ENCODE peak calls at places on chromosomes 1 and 21, in four cellular contexts. One of them, this sample, is unnamed.
A peak's percentile ranks its signal among the peaks of the same experiment; 100 is the strongest.

GRCh38 chr1:168443356-168443755 is 100.4 kb downstream of the XCL2 start:
- DNase-seq in stomach: no peak
- DNase-seq in tibial artery: no peak
- DNase-seq in substantia nigra: no peak
- DNase-seq in this sample: no peak

GRCh38 chr21:44436111-44436611 is 19.1 kb upstream of the LRRC3 start:
- DNase-seq in substantia nigra: no peak
- DNase-seq in tibial artery: no peak
- DNase-seq in stomach: no peak
- DNase-seq in this sample: no peak

GRCh38 chr21:43585924-43586411 is 73.3 kb downstream of the HSF2BP start:
- DNase-seq in substantia nigra: no peak
- DNase-seq in stomach: peak; percentile 79
- DNase-seq in tibial artery: peak; percentile 86
- DNase-seq in this sample: no peak

GRCh38 chr1:46302091-46303037 is 1.1 kb downstream of the LRRC41 start:
- DNase-seq in tibial artery: peak; percentile 28
- DNase-seq in stomach: peak; percentile 48
- DNase-seq in substantia nigra: peak; percentile 74
- DNase-seq in this sample: peak; percentile 26

GRCh38 chr1:224681816-224682215 is 65.7 kb downstream of the CNIH3 start:
- DNase-seq in substantia nigra: no peak
- DNase-seq in tibial artery: no peak
- DNase-seq in stomach: no peak
- DNase-seq in this sample: no peak

GRCh38 chr21:37914211-37914900 is 1.9 kb downstream of the KCNJ6 start:
- DNase-seq in substantia nigra: no peak
- DNase-seq in stomach: no peak
- DNase-seq in tibial artery: no peak
- DNase-seq in this sample: no peak

GRCh38 chr1:241639653-241640148 is 468 bp downstream of the CHML start:
- DNase-seq in stomach: no peak
- DNase-seq in substantia nigra: peak; percentile 42
- DNase-seq in tibial artery: peak; percentile 24
- DNase-seq in this sample: peak; percentile 2

GRCh38 chr21:44653656-44654575 is 543 bp downstream of the KRTAP12-4 start:
- DNase-seq in stomach: no peak
- DNase-seq in tibial artery: no peak
- DNase-seq in substantia nigra: no peak
- DNase-seq in this sample: peak; percentile 59

GRCh38 chr1:13469343-13469742 is 44.5 kb downstream of the LRRC38 start:
- DNase-seq in substantia nigra: no peak
- DNase-seq in stomach: no peak
- DNase-seq in tibial artery: no peak
- DNase-seq in this sample: no peak

GRCh38 chr1:158121604-158122254 is 59.0 kb upstream of the CD1D start:
- DNase-seq in substantia nigra: no peak
- DNase-seq in stomach: no peak
- DNase-seq in tibial artery: no peak
- DNase-seq in this sample: no peak

GRCh38 chr21:27532081-27532480 is 565.2 kb upstream of the ADAMTS5 start:
- DNase-seq in tibial artery: no peak
- DNase-seq in stomach: no peak
- DNase-seq in substantia nigra: no peak
- DNase-seq in this sample: no peak

GRCh38 chr1:68225781-68226180 is 6.5 kb downstream of the WLS start:
- DNase-seq in tibial artery: no peak
- DNase-seq in stomach: no peak
- DNase-seq in substantia nigra: no peak
- DNase-seq in this sample: no peak
- H3K27ac ChIP-seq in tibial artery: no peak overlapping the region
- H3K27ac ChIP-seq in stomach: no peak overlapping the region
- H3K27ac ChIP-seq in substantia nigra: no peak overlapping the region
- H3K27ac ChIP-seq in this sample: no peak overlapping the region

DNA sequence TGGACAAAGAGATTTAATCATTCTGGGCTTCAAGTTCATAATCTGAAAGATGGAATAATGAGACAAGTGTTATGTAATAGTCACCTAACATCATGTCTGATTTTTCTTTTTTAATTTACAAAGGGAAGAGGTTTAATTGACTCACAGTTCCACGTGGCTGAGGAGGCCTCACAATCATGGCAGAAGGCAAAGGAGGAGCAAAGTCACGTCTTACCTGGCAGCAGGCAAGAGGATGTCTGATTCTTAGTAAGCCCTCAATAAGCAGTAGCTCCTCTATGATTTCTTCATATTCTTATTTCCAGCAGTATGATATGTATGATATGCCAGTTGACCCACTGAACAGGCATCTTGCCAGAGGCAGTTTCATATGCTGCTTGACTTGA is 152.7 kb downstream of the S1PR1 start:
- DNase-seq in stomach: no peak
- DNase-seq in substantia nigra: no peak
- DNase-seq in tibial artery: no peak
- DNase-seq in this sample: no peak
- H3K27ac ChIP-seq in stomach: no peak overlapping the region
- H3K27ac ChIP-seq in substantia nigra: no peak overlapping the region
- H3K27ac ChIP-seq in tibial artery: no peak overlapping the region
- H3K27ac ChIP-seq in this sample: no peak overlapping the region

DNA sequence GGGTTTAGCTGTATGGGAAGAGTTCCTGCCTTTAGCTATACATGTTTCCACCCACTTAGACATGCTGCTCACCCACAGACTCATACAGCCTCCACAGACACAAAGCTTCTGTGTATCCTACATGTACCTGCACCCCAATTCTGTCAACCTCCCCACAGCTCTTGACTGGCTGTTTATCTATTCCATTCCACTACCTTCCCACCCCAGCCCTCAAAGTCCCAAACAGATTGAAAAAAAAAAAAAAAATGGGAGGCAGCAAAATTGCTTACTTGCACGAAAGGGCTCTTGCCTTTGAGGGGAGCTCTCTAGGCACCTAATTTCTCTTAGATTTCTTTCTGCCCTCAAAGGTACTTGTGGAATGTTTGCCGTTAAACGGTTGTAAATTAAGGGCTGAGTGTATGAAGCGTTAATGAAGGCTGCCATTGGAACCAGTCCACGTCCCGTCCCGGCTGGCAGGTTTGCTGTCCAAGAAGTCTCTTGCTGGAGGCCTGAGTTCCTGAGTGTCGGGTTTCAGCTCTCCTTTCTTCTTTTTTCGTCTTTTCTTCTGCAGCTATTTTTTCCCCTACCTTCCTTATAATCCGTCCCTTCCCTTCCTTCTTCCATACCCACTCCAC is 43.6 kb downstream of the PBX1 start:
- DNase-seq in substantia nigra: peak; percentile 27
- DNase-seq in tibial artery: peak; percentile 45
- DNase-seq in stomach: peak; percentile 83
- DNase-seq in this sample: no peak
- H3K27ac ChIP-seq in substantia nigra: no peak overlapping the region
- H3K27ac ChIP-seq in tibial artery: peak overlapping the region; percentile 73
- H3K27ac ChIP-seq in stomach: peak overlapping the region; percentile 61
- H3K27ac ChIP-seq in this sample: no peak overlapping the region

GRCh38 chr1:44559913-44560312 is 114.4 kb downstream of the TMEM53 start:
- DNase-seq in substantia nigra: no peak
- DNase-seq in stomach: no peak
- DNase-seq in tibial artery: no peak
- DNase-seq in this sample: no peak
- H3K27ac ChIP-seq in substantia nigra: peak overlapping the region; percentile 71
- H3K27ac ChIP-seq in stomach: no peak overlapping the region
- H3K27ac ChIP-seq in tibial artery: no peak overlapping the region
- H3K27ac ChIP-seq in this sample: no peak overlapping the region

DNA sequence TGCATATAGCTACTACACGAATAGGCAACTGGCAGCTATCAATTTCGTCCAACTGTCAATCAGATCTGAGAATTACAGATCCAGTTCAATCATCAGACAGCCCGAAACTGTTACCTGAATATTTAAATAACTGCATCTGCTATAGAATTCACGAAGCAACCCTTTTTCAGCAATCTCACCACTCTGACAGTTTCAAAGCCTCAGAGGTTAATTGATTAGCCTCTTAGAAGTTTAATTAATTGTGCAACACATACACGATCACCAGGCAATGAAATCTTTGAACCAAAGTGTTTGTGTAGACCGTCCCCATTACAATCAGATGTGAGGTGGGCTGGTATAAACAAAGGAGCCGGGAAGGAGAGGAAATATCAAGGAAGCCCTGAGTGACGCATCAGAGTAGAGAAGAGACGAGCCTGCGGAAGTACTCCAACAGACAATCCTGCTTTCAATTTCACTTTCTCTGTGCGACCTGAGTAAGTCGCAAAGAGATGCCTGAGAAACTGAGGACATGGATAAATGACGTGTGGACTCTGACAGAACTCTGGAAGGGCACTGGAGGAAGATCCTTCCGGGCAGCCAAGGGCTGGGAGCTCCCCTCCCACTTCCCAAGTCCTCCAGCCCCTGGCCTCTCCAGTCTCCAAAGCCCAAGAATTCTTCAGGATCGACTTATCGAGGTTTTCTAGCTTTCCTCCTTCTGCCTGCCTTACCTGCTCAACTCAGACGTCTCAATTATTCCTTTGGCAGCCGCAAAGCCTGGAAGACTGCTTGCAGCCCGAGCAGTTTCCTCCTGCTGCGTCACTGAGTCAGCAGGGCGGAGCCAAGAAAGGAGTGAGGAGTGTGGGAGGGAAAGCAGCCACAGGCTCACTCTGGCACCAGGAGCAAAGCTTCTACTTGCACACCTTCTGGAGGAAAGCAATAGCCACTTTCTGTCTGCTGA is at the start of gene RNASEL:
- DNase-seq in stomach: peak; percentile 84
- DNase-seq in tibial artery: peak; percentile 70
- DNase-seq in substantia nigra: peak; percentile 83
- DNase-seq in this sample: peak; percentile 36
- H3K27ac ChIP-seq in stomach: peak within 1 kb of the TSS; percentile 95
- H3K27ac ChIP-seq in tibial artery: peak within 1 kb of the TSS; percentile 71
- H3K27ac ChIP-seq in substantia nigra: peak within 1 kb of the TSS; percentile 77
- H3K27ac ChIP-seq in this sample: peak within 1 kb of the TSS; percentile 97

DNA sequence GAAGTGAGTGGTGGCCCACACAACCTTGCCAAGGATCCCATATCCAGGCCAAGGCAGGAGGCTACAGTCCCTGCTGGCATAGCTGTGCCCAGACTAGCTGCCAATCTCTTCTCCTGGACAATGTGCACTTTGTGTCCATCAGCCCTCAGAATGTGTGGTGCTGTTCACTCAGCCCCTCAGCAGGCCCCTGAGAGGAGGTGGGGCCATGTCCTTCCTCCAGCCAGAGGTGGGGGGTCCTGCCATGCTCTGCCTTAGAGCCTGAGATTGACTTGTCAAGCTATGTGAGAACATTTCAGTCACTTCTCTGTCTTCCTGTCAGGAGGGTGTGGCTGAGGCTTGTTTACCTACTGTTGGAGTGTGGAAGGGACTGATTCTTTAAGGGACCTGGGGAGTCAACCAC is 1.4 kb downstream of the NCF2 start:
- DNase-seq in stomach: no peak
- DNase-seq in substantia nigra: no peak
- DNase-seq in tibial artery: no peak
- DNase-seq in this sample: no peak
- H3K27ac ChIP-seq in stomach: peak overlapping the region; percentile 6
- H3K27ac ChIP-seq in substantia nigra: peak overlapping the region; percentile 52
- H3K27ac ChIP-seq in tibial artery: no peak overlapping the region
- H3K27ac ChIP-seq in this sample: no peak overlapping the region

DNA sequence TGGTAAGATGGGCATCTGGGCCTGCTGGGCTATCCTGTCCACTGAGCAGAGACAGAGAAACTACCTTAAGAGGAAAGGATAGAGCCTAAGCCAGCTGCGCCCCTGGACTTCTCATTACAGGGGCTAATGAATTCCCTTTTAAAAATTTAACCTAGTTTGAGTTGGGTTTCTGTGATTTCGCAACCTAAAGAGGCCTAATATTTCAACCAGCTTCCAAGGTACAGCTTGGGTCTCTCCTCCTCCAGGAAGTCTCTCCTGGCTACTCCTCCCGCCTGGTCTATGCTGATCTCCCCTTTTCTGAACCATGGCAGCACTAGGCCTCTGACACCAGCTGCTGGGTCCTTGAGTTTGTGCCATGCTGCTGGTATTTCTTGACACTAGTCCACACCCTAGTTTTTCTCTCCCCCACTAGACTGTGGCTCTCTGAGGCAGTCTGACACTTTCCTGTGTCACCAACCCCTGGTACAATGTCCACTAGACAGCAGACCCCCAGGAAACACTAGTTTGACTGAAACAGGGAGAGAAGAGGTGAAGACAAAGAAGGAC is 29.0 kb upstream of the TCEA3 start:
- DNase-seq in tibial artery: no peak
- DNase-seq in stomach: no peak
- DNase-seq in substantia nigra: no peak
- DNase-seq in this sample: no peak
- H3K27ac ChIP-seq in tibial artery: no peak overlapping the region
- H3K27ac ChIP-seq in stomach: no peak overlapping the region
- H3K27ac ChIP-seq in substantia nigra: no peak overlapping the region
- H3K27ac ChIP-seq in this sample: no peak overlapping the region

DNA sequence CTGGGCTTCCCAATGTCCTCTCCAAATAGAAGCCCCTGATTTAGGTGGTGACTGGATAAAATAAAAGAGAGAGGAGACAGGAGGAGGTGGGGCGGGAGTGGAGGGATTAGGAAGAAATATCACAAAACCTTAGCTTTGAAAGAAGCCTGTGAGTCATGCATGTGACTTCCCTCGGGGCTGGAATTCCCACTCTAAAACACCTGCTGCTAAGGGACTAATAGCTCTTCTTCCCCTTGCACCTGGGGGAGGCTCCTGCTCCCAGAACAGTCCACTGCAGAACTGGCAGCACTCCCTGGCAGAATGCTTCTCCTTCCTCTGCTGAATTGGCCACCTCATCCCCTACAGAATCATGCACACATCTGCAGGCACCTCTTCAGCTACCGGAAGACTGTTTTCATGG is 207.2 kb downstream of the ATG4C start:
- DNase-seq in tibial artery: no peak
- DNase-seq in substantia nigra: no peak
- DNase-seq in stomach: no peak
- DNase-seq in this sample: no peak
- H3K27ac ChIP-seq in tibial artery: no peak overlapping the region
- H3K27ac ChIP-seq in substantia nigra: no peak overlapping the region
- H3K27ac ChIP-seq in stomach: no peak overlapping the region
- H3K27ac ChIP-seq in this sample: no peak overlapping the region

This sample was measured in effector memory CD4-positive, alpha-beta T cell.